ENCODE peak calls at places on chromosomes 5 and 9, in four cellular contexts. One of them, this sample, is unnamed.

GRCh38 chr9:134205636-134206316 is 41.4 kb upstream of the RNU6ATAC start:
- DNase-seq in neuronal stem cell: no peak
- DNase-seq in mesenchymal stem cell: peak; percentile 65
- DNase-seq in keratinocyte: no peak
- DNase-seq in this sample: no peak

GRCh38 chr5:15074651-15075050 is 203.1 kb upstream of the ANKH start:
- DNase-seq in neuronal stem cell: no peak
- DNase-seq in mesenchymal stem cell: no peak
- DNase-seq in keratinocyte: no peak
- DNase-seq in this sample: no peak

GRCh38 chr9:70113403-70114022 is 69.9 kb downstream of the MAMDC2 start:
- DNase-seq in neuronal stem cell: peak; percentile 29
- DNase-seq in mesenchymal stem cell: peak; percentile 71
- DNase-seq in keratinocyte: no peak
- DNase-seq in this sample: peak; percentile 73

GRCh38 chr9:105280730-105281129 is 36.3 kb downstream of the SLC44A1 start:
- DNase-seq in neuronal stem cell: no peak
- DNase-seq in mesenchymal stem cell: peak; percentile 49
- DNase-seq in keratinocyte: peak; percentile 95
- DNase-seq in this sample: no peak

GRCh38 chr5:108720416-108720815 is 27.3 kb upstream of the FER start:
- DNase-seq in neuronal stem cell: no peak
- DNase-seq in mesenchymal stem cell: no peak
- DNase-seq in keratinocyte: no peak
- DNase-seq in this sample: no peak

GRCh38 chr5:90353254-90353653 is 56.3 kb downstream of the CETN3 start:
- DNase-seq in neuronal stem cell: no peak
- DNase-seq in mesenchymal stem cell: no peak
- DNase-seq in keratinocyte: no peak
- DNase-seq in this sample: no peak

GRCh38 chr5:152113401-152113800 is 188.8 kb upstream of the GLRA1 start:
- DNase-seq in neuronal stem cell: no peak
- DNase-seq in mesenchymal stem cell: no peak
- DNase-seq in keratinocyte: no peak
- DNase-seq in this sample: no peak

GRCh38 chr5:20367178-20367577 is 379.2 kb upstream of the CDH18 start:
- DNase-seq in neuronal stem cell: no peak
- DNase-seq in mesenchymal stem cell: no peak
- DNase-seq in keratinocyte: no peak
- DNase-seq in this sample: no peak

GRCh38 chr5:179143446-179143845 is 83.3 kb downstream of the ZNF354C start:
- DNase-seq in neuronal stem cell: peak; percentile 45
- DNase-seq in mesenchymal stem cell: peak; percentile 80
- DNase-seq in keratinocyte: no peak
- DNase-seq in this sample: no peak

GRCh38 chr5:98016771-98017170 is 756.7 kb upstream of the RGMB start:
- DNase-seq in neuronal stem cell: no peak
- DNase-seq in mesenchymal stem cell: peak; percentile 57
- DNase-seq in keratinocyte: no peak
- DNase-seq in this sample: no peak

GRCh38 chr5:112154940-112155686 is 264.0 kb downstream of the EPB41L4A start:
- DNase-seq in neuronal stem cell: no peak
- DNase-seq in mesenchymal stem cell: peak; percentile 17
- DNase-seq in keratinocyte: no peak
- DNase-seq in this sample: no peak

GRCh38 chr9:123637940-123638634 is 282.1 kb downstream of the CRB2 start:
- DNase-seq in neuronal stem cell: no peak
- DNase-seq in mesenchymal stem cell: peak; percentile 30
- DNase-seq in keratinocyte: no peak
- DNase-seq in this sample: no peak

GRCh38 chr9:115161431-115161830 is 43.5 kb upstream of the TNC start:
- DNase-seq in neuronal stem cell: no peak
- DNase-seq in mesenchymal stem cell: no peak
- DNase-seq in keratinocyte: no peak
- DNase-seq in this sample: no peak

GRCh38 chr9:133048595-133048994 is 13.2 kb upstream of the CEL start:
- DNase-seq in neuronal stem cell: no peak
- DNase-seq in mesenchymal stem cell: peak; percentile 29
- DNase-seq in keratinocyte: no peak
- DNase-seq in this sample: no peak

GRCh38 chr9:138098116-138098907 is 220.7 kb downstream of the CACNA1B start:
- DNase-seq in neuronal stem cell: no peak
- DNase-seq in mesenchymal stem cell: no peak
- DNase-seq in keratinocyte: no peak
- DNase-seq in this sample: no peak

GRCh38 chr9:126309427-126310179 is 17.0 kb upstream of the MVB12B start:
- DNase-seq in neuronal stem cell: no peak
- DNase-seq in mesenchymal stem cell: no peak
- DNase-seq in keratinocyte: no peak
- DNase-seq in this sample: peak; percentile 8

GRCh38 chr5:6713274-6714181 is at the start of gene TENT4A:
- DNase-seq in neuronal stem cell: no peak
- DNase-seq in mesenchymal stem cell: no peak
- DNase-seq in keratinocyte: no peak
- DNase-seq in this sample: no peak

GRCh38 chr5:11737010-11737409 is 167.2 kb downstream of the CTNND2 start:
- DNase-seq in neuronal stem cell: no peak
- DNase-seq in mesenchymal stem cell: no peak
- DNase-seq in keratinocyte: no peak
- DNase-seq in this sample: no peak

GRCh38 chr9:35749515-35750255 is 598 bp downstream of the RGP1 start:
- DNase-seq in neuronal stem cell: no peak
- DNase-seq in mesenchymal stem cell: peak; percentile 45
- DNase-seq in keratinocyte: no peak
- DNase-seq in this sample: peak; percentile 72

GRCh38 chr5:126801992-126802294 is 25.0 kb downstream of the LMNB1 start:
- DNase-seq in neuronal stem cell: no peak
- DNase-seq in mesenchymal stem cell: peak; percentile 60
- DNase-seq in keratinocyte: no peak
- DNase-seq in this sample: no peak

GRCh38 chr5:9661316-9662015 is 31.3 kb upstream of the TAS2R1 start:
- DNase-seq in neuronal stem cell: no peak
- DNase-seq in mesenchymal stem cell: peak; percentile 8
- DNase-seq in keratinocyte: no peak
- DNase-seq in this sample: no peak

GRCh38 chr9:134304306-134304705 is 21.9 kb upstream of the RXRA start:
- DNase-seq in neuronal stem cell: no peak
- DNase-seq in mesenchymal stem cell: no peak
- DNase-seq in keratinocyte: no peak
- DNase-seq in this sample: no peak

GRCh38 chr9:121889990-121890563 is 203.0 kb downstream of the TTLL11 start:
- DNase-seq in neuronal stem cell: no peak
- DNase-seq in mesenchymal stem cell: peak; percentile 76
- DNase-seq in keratinocyte: no peak
- DNase-seq in this sample: no peak

GRCh38 chr5:156934450-156935211 is 28.4 kb downstream of the TIMD4 start:
- DNase-seq in neuronal stem cell: no peak
- DNase-seq in mesenchymal stem cell: no peak
- DNase-seq in keratinocyte: no peak
- DNase-seq in this sample: no peak

GRCh38 chr5:52996966-52997365 is 7.8 kb downstream of the ITGA2 start:
- DNase-seq in neuronal stem cell: no peak
- DNase-seq in mesenchymal stem cell: no peak
- DNase-seq in keratinocyte: no peak
- DNase-seq in this sample: no peak

GRCh38 chr5:168086736-168087135 is 204.7 kb upstream of the WWC1 start:
- DNase-seq in neuronal stem cell: no peak
- DNase-seq in mesenchymal stem cell: no peak
- DNase-seq in keratinocyte: no peak
- DNase-seq in this sample: no peak

GRCh38 chr5:85170183-85170582 is 785.5 kb upstream of the EDIL3 start:
- DNase-seq in neuronal stem cell: no peak
- DNase-seq in mesenchymal stem cell: no peak
- DNase-seq in keratinocyte: no peak
- DNase-seq in this sample: no peak

GRCh38 chr5:19487484-19487883 is 500.5 kb downstream of the CDH18 start:
- DNase-seq in neuronal stem cell: no peak
- DNase-seq in mesenchymal stem cell: no peak
- DNase-seq in keratinocyte: no peak
- DNase-seq in this sample: no peak

GRCh38 chr9:84493284-84493947 is 152.9 kb upstream of the SLC28A3 start:
- DNase-seq in neuronal stem cell: no peak
- DNase-seq in mesenchymal stem cell: no peak
- DNase-seq in keratinocyte: no peak
- DNase-seq in this sample: no peak

GRCh38 chr5:161230222-161230621 is 316.3 kb downstream of the GABRB2 start:
- DNase-seq in neuronal stem cell: no peak
- DNase-seq in mesenchymal stem cell: no peak
- DNase-seq in keratinocyte: no peak
- DNase-seq in this sample: no peak

GRCh38 chr5:10891193-10891592 is 130.2 kb upstream of the DAP start:
- DNase-seq in neuronal stem cell: no peak
- DNase-seq in mesenchymal stem cell: no peak
- DNase-seq in keratinocyte: no peak
- DNase-seq in this sample: no peak

GRCh38 chr5:12557012-12557411 is 652.8 kb upstream of the CTNND2 start:
- DNase-seq in neuronal stem cell: no peak
- DNase-seq in mesenchymal stem cell: no peak
- DNase-seq in keratinocyte: no peak
- DNase-seq in this sample: no peak

GRCh38 chr9:117782931-117783788 is 79.0 kb downstream of the TLR4 start:
- DNase-seq in neuronal stem cell: peak; percentile 64
- DNase-seq in mesenchymal stem cell: peak; percentile 82
- DNase-seq in keratinocyte: no peak
- DNase-seq in this sample: peak; percentile 86

GRCh38 chr9:16485575-16486321 is 384.7 kb downstream of the BNC2 start:
- DNase-seq in neuronal stem cell: no peak
- DNase-seq in mesenchymal stem cell: no peak
- DNase-seq in keratinocyte: no peak
- DNase-seq in this sample: no peak

GRCh38 chr9:127578952-127579853 is 32.9 kb upstream of the STXBP1 start:
- DNase-seq in neuronal stem cell: no peak
- DNase-seq in mesenchymal stem cell: peak; percentile 98
- DNase-seq in keratinocyte: peak; percentile 73
- DNase-seq in this sample: peak; percentile 98

GRCh38 chr9:136940526-136941230 is 3.9 kb downstream of the FBXW5 start:
- DNase-seq in neuronal stem cell: no peak
- DNase-seq in mesenchymal stem cell: no peak
- DNase-seq in keratinocyte: no peak
- DNase-seq in this sample: no peak

GRCh38 chr5:13403351-13403750 is 541.1 kb downstream of the DNAH5 start:
- DNase-seq in neuronal stem cell: no peak
- DNase-seq in mesenchymal stem cell: no peak
- DNase-seq in keratinocyte: no peak
- DNase-seq in this sample: no peak

GRCh38 chr5:116632890-116633289 is 58.3 kb upstream of the SEMA6A start:
- DNase-seq in neuronal stem cell: no peak
- DNase-seq in mesenchymal stem cell: no peak
- DNase-seq in keratinocyte: no peak
- DNase-seq in this sample: no peak

GRCh38 chr5:219492-219891 is 1.4 kb downstream of the SDHA start:
- DNase-seq in neuronal stem cell: no peak
- DNase-seq in mesenchymal stem cell: peak; percentile 54
- DNase-seq in keratinocyte: no peak
- DNase-seq in this sample: no peak

GRCh38 chr9:112059145-112059979 is 115.7 kb downstream of the SUSD1 start:
- DNase-seq in neuronal stem cell: no peak
- DNase-seq in mesenchymal stem cell: peak; percentile 94
- DNase-seq in keratinocyte: peak; percentile 80
- DNase-seq in this sample: no peak

DNA sequence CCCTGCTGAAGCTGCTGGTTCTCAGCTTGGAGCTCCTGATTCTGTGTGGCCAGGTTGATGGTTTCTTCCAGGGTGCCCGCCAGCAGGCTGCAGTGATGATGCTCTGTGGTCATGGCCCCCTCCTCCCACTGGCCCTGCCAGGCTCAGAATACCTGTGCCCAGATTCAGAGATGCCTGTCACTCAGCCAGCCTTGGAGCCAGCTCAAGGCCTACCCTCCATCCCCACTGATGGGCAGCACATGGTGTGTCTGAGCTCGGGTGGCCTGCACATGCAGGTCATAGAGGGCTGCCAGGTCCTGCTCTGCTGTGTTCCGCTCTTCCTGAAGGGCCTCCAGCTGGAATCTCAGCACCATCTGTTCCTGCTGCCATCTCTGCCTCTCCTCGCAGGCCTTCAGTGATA is 5.4 kb downstream of the SLC35A4 start:
- DNase-seq in neuronal stem cell: no peak
- DNase-seq in mesenchymal stem cell: no peak
- DNase-seq in keratinocyte: no peak
- DNase-seq in this sample: no peak
- H3K4me1 ChIP-seq in neuronal stem cell: peaks cover 6% of the 10 kb centered on the region
- H3K4me1 ChIP-seq in mesenchymal stem cell: peaks cover 20% of the 10 kb centered on the region
- H3K4me1 ChIP-seq in keratinocyte: peaks cover 16% of the 10 kb centered on the region
- H3K4me1 ChIP-seq in this sample: peaks cover 14% of the 10 kb centered on the region

GRCh38 chr5:130158036-130158435 is 253.8 kb downstream of the CHSY3 start:
- DNase-seq in neuronal stem cell: no peak
- DNase-seq in mesenchymal stem cell: no peak
- DNase-seq in keratinocyte: no peak
- DNase-seq in this sample: no peak
- H3K27ac ChIP-seq in neuronal stem cell: no peak overlapping the region
- H3K27ac ChIP-seq in mesenchymal stem cell: no peak overlapping the region
- H3K27ac ChIP-seq in keratinocyte: no peak overlapping the region
- H3K27ac ChIP-seq in this sample: no peak overlapping the region

GRCh38 chr5:39187873-39188731 is 31.3 kb downstream of the FYB1 start:
- DNase-seq in neuronal stem cell: no peak
- DNase-seq in mesenchymal stem cell: no peak
- DNase-seq in keratinocyte: no peak
- DNase-seq in this sample: no peak
- H3K4me3 ChIP-seq in neuronal stem cell: no peak overlapping the region
- H3K4me3 ChIP-seq in mesenchymal stem cell: no peak overlapping the region
- H3K4me3 ChIP-seq in keratinocyte: no peak overlapping the region
- H3K4me3 ChIP-seq in this sample: no peak overlapping the region

GRCh38 chr5:88686077-88686541 is 196.9 kb downstream of the MEF2C start:
- DNase-seq in neuronal stem cell: no peak
- DNase-seq in mesenchymal stem cell: no peak
- DNase-seq in keratinocyte: no peak
- DNase-seq in this sample: no peak
- H3K4me1 ChIP-seq in neuronal stem cell: peaks cover 5% of the 10 kb centered on the region
- H3K4me1 ChIP-seq in mesenchymal stem cell: peaks cover 24% of the 10 kb centered on the region
- H3K4me1 ChIP-seq in keratinocyte: peaks cover 5% of the 10 kb centered on the region
- H3K4me1 ChIP-seq in this sample: no peaks in the 10 kb centered on the region

GRCh38 chr9:109074236-109074889 is 45.4 kb downstream of the TMEM245 start:
- DNase-seq in neuronal stem cell: no peak
- DNase-seq in mesenchymal stem cell: no peak
- DNase-seq in keratinocyte: no peak
- DNase-seq in this sample: no peak

GRCh38 chr9:109068764-109069163 is 51.0 kb downstream of the TMEM245 start:
- DNase-seq in neuronal stem cell: no peak
- DNase-seq in mesenchymal stem cell: no peak
- DNase-seq in keratinocyte: no peak
- DNase-seq in this sample: no peak

GRCh38 chr9:109072810-109073435 is 46.8 kb downstream of the TMEM245 start:
- DNase-seq in neuronal stem cell: no peak
- DNase-seq in mesenchymal stem cell: no peak
- DNase-seq in keratinocyte: no peak
- DNase-seq in this sample: no peak

GRCh38 chr9:109072133-109072692 is 47.5 kb downstream of the TMEM245 start:
- DNase-seq in neuronal stem cell: no peak
- DNase-seq in mesenchymal stem cell: no peak
- DNase-seq in keratinocyte: no peak
- DNase-seq in this sample: no peak
- H3K27ac ChIP-seq in neuronal stem cell: no peak overlapping the region
- H3K27ac ChIP-seq in mesenchymal stem cell: no peak overlapping the region
- H3K27ac ChIP-seq in keratinocyte: no peak overlapping the region
- H3K27ac ChIP-seq in this sample: no peak overlapping the region

This sample was measured in ascending aorta.